ENCODE peak calls at places on chromosomes 16 and 17, in eight cellular contexts. H is tibial nerve, I is osteoblast, W is GM23248, D is RWPE2, V is PC-9, B is heart left ventricle, O is right lobe of liver. P is an unnamed sample.

GRCh38 chr17:15119928-15120327 is 145.2 kb downstream of the PMP22 start:
- DNase-seq in V (no peak), B (no peak), O (no peak), W (peak; percentile 35), D (no peak), I (no peak), H (no peak), P (no peak)

GRCh38 chr16:23248261-23249194 is 53.6 kb upstream of the SCNN1B start:
- DNase-seq in B (no peak), W (no peak), O (no peak), D (no peak), V (peak; percentile 65), H (no peak), I (peak; percentile 79), P (no peak)

GRCh38 chr16:1466968-1467521 is 7.8 kb downstream of the CLCN7 start:
- DNase-seq in I (no peak), D (peak; percentile 56), W (no peak), V (peak; percentile 43), B (peak; percentile 50), O (no peak), H (no peak), P (no peak)

GRCh38 chr17:67689534-67690177 is 28.1 kb upstream of the NOL11 start:
- DNase-seq in O (peak; percentile 51), I (peak; percentile 84), D (no peak), W (peak; percentile 79), B (no peak), V (peak; percentile 51), H (peak; percentile 89), P (peak; percentile 33)

GRCh38 chr17:1486802-1487695 is 5.4 kb downstream of the MYO1C start:
- DNase-seq in O (peak; percentile 73), D (no peak), H (peak; percentile 73), V (peak; percentile 79), I (peak; percentile 97), B (peak; percentile 88), W (peak; percentile 82), P (no peak)

GRCh38 chr17:22193113-22193512 is 500.8 kb downstream of the KCNJ18 start:
- DNase-seq in V (no peak), I (no peak), W (no peak), O (no peak), D (no peak), H (no peak), B (no peak), P (no peak)

GRCh38 chr16:1371054-1371978 is 19.6 kb downstream of the GNPTG start:
- DNase-seq in O (no peak), B (no peak), D (peak; percentile 61), V (no peak), H (no peak), I (no peak), W (no peak), P (no peak)

GRCh38 chr17:82237746-82238561 is 9.1 kb downstream of the SLC16A3 start:
- DNase-seq in W (peak; percentile 58), H (no peak), V (no peak), I (peak; percentile 91), O (no peak), B (peak; percentile 62), D (no peak), P (no peak)

GRCh38 chr17:13984956-13985355 is 84.3 kb upstream of the COX10 start:
- DNase-seq in O (no peak), D (no peak), B (no peak), I (no peak), V (no peak), H (no peak), W (no peak), P (no peak)

GRCh38 chr17:21030375-21030774 is 12.4 kb downstream of the USP22 start:
- DNase-seq in I (no peak), W (no peak), D (no peak), V (no peak), B (no peak), O (peak; percentile 23), H (no peak), P (no peak)

GRCh38 chr17:83005639-83006038 is 73.8 kb upstream of the METRNL start:
- DNase-seq in I (peak; percentile 53), D (peak; percentile 64), O (no peak), B (no peak), V (no peak), W (no peak), H (no peak), P (no peak)

GRCh38 chr17:66737524-66737923 is 97.4 kb upstream of the CACNG5 start:
- DNase-seq in O (no peak), B (no peak), I (no peak), D (no peak), W (peak; percentile 90), H (no peak), V (no peak), P (no peak)

GRCh38 chr17:52710363-52710901 is 551.9 kb upstream of the CA10 start:
- DNase-seq in I (no peak), D (no peak), W (no peak), H (no peak), V (peak; percentile 50), O (no peak), B (no peak), P (no peak)

GRCh38 chr17:61238455-61238933 is 161.1 kb upstream of the TBX2 start:
- DNase-seq in H (no peak), V (no peak), W (no peak), D (no peak), I (no peak), B (no peak), O (no peak), P (no peak)
- H3K4me1 ChIP-seq in H (peaks cover 19% of the 10 kb centered on the region), V (peaks cover 6% of the 10 kb centered on the region), W (peaks cover 12% of the 10 kb centered on the region), D (no peaks in the 10 kb centered on the region), I (peaks cover 24% of the 10 kb centered on the region), B (peaks cover 15% of the 10 kb centered on the region), O (no peaks in the 10 kb centered on the region), P (peaks cover 3% of the 10 kb centered on the region)

DNA sequence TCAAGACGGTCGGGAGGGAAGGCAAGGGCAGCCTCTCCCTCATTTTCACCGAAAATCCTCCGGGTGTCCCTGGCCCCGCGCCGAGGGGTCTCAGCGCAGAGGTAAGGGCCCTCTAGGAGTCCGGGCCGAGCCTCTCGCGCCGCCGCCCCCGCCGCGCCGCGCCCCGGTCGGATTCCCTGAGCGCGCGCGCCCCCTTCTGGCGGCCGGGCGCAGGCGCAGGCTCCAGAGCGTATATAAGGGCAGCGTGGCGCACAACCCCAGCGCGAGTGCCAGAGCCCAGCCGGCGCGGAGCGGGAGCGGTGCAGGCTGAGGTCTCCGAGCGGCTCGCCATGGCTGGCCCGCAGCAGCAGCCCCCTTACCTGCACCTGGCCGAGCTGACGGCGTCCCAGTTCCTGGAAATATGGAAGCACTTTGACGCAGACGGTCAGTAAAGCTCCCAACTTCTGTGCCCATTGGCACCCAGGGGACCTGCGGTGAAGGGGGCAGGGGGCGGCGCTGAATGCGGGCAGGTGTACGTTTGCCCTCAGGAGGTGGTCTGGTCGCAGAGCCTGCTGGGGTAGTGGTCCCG is at the start of gene CALB2:
- DNase-seq in B (peak; percentile 78), I (peak; percentile 96), D (no peak), O (peak; percentile 69), H (peak; percentile 73), W (peak; percentile 80), V (peak; percentile 35), P (no peak)
- H3K4me3 ChIP-seq in B (no peak within 1 kb of the TSS), I (peak within 1 kb of the TSS; percentile 61), D (peak within 1 kb of the TSS; percentile 10), O (peak within 1 kb of the TSS; percentile 20), H (peak within 1 kb of the TSS; percentile 6), W (peak within 1 kb of the TSS; percentile 52), V (peak within 1 kb of the TSS; percentile 99), P (peak within 1 kb of the TSS; percentile 33)

DNA sequence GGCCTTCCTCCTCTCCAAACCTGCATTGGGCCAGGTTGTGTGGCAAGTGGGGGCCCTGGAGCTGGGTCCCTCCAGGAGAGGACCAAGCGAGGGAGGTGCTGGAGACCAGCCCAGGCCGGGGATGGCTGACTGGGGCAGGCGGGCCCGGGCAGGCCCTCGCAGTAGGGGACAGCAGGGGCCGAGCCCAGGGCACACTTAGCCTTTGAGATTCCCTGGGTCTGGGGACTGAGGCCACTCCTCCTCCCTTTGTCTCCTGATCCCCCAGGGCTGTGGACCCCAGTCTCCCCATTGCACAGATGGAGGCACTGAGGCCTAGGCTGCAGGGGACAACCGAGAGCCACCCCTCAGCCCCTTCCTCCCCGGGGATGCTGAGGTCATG is 5.2 kb downstream of the FOXJ1 start:
- DNase-seq in B (no peak), O (no peak), I (peak; percentile 37), V (no peak), H (no peak), D (no peak), W (no peak), P (no peak)
- H3K27ac ChIP-seq in B (no peak overlapping the region), O (no peak overlapping the region), I (no peak overlapping the region), V (no peak overlapping the region), H (no peak overlapping the region), D (no peak overlapping the region), W (no peak overlapping the region), P (no peak overlapping the region)

DNA sequence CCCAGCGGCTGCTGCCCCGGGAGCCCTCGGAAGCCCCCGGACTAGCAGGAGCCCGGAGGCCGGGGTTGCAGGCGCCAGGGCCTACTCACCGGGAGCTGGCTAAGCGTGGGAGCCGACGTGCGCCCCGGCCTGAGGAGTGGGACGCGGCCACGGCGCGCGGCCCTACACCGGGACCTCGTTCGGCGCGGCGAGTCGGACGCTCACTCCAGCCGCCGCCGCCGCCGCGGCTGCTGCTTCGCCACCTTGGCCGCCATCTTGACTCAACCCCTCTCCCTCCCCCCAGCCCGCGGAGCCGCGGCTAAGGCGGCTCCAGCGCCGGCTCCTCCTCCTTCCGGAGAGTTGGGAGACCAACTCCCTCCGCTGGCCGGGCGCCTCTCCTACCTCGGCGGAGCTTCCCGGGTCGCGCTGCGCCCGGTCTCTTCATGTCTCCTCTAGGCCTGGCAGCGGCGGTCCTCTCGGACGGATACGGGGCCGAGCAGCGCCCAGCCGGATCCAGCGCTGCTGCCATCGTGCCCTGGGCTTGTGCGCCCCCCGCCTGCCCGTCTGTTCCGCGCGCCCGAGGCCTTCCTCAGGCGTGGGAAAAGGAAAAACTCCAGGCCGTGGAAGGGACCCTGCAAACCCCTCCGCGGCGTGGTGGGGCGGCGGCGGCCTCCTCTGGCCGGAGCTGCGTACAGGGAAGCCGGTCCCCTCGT is at the start of gene NCOR1:
- DNase-seq in D (peak; percentile 95), B (peak; percentile 97), V (peak; percentile 73), W (peak; percentile 98), H (peak; percentile 80), I (peak; percentile 97), O (peak; percentile 96), P (peak; percentile 72)
- H3K4me1 ChIP-seq in D (peaks cover 12% of the 10 kb centered on the region), B (peaks cover 52% of the 10 kb centered on the region), V (peaks cover 23% of the 10 kb centered on the region), W (peaks cover 34% of the 10 kb centered on the region), H (peaks cover 52% of the 10 kb centered on the region), I (peaks cover 24% of the 10 kb centered on the region), O (no peaks in the 10 kb centered on the region), P (no peaks in the 10 kb centered on the region)

DNA sequence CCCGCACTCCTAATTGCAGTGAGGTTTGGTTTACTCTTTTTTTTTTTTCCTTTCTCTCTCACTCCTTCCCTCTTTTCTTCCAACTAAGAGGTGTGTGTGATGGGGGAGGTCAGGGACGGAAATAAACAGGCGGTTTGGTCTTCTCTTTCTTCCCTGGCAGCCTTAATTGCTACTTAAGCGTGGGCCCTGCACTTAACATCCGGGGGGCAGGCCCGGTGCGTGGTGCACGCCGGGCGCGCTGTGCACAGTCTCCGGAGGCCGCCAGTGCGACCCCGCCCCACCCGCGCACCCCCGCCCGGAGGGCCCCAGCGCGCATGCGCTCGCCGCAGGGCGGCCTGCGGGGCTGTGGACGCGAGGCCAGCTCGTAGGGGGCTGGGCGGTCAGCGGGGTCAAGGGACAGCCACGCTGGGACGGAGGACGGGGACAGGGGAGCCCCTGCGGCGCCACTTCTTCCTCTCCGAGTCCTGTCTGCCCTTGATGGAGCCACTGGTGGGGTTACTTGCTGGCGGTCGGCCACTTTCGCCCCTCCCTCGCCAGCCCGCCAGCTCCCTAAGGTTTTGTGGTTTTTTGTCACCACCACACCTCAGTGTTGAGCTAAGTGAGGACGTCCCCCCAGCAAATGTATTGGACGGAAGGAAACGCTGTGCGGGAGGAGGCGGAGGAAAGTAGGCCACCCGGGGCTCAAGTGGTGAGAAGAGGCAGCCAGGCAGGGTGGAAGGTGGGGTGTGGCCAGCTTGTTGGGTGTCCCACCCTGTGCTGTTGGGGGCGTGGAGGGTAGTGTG is 120.9 kb downstream of the MRM1 start:
- DNase-seq in W (peak; percentile 42), H (no peak), O (peak; percentile 48), I (peak; percentile 93), D (no peak), B (peak; percentile 83), V (no peak), P (no peak)
- H3K4me3 ChIP-seq in W (peak overlapping the region; percentile 68), H (peak overlapping the region; percentile 52), O (no peak overlapping the region), I (peak overlapping the region; percentile 63), D (peak overlapping the region; percentile 22), B (peak overlapping the region; percentile 24), V (no peak overlapping the region), P (peak overlapping the region; percentile 7)